ENCODE peak calls at places on chromosomes 2 and 18, in seven cellular contexts. X is NCI-H774; N is fibroblast of the aortic adventitia; J is T-helper 17 cell; I is left colon; O is stimulated activated CD4-positive, alpha-beta T cell treated with anti-CD3 and anti-CD28 coated beads, Interleukin-2, amount 100 ng/mL, for 48 hours; L is esophagus muscularis mucosa. R is an unnamed sample.

GRCh38 chr2:128315829-128316776 is 2.6 kb downstream of the HS6ST1 start:
- DNase-seq in N (peak), I (peak), X (no peak), J (peak), L (peak), O (no peak), R (no peak)

GRCh38 chr18:42141439-42141838 is 186.4 kb downstream of the PIK3C3 start:
- DNase-seq in I (no peak), X (no peak), O (no peak), J (no peak), L (no peak), N (peak), R (no peak)

GRCh38 chr2:162261032-162261945 is 18.0 kb upstream of the FAP start:
- DNase-seq in X (no peak), N (peak), L (no peak), O (no peak), J (no peak), I (peak), R (no peak)

GRCh38 chr2:1824202-1824905 is 80.0 kb upstream of the PXDN start:
- DNase-seq in N (peak), I (peak), L (no peak), O (no peak), J (no peak), X (no peak), R (no peak)

GRCh38 chr2:161122772-161123530 is 37.3 kb upstream of the TANK start:
- DNase-seq in X (no peak), J (no peak), I (peak), N (peak), O (no peak), L (no peak), R (peak)

GRCh38 chr2:24917731-24918325 is 2.2 kb downstream of the ADCY3 start:
- DNase-seq in I (no peak), X (no peak), O (no peak), L (no peak), N (no peak), J (no peak), R (no peak)

GRCh38 chr2:62344472-62344871 is 148.6 kb downstream of the B3GNT2 start:
- DNase-seq in L (no peak), O (no peak), I (no peak), J (no peak), X (no peak), N (no peak), R (no peak)

GRCh38 chr18:62919109-62919838 is 203.9 kb downstream of the PHLPP1 start:
- DNase-seq in J (no peak), X (no peak), O (no peak), L (no peak), I (no peak), N (no peak), R (no peak)

GRCh38 chr2:26463252-26464207 is 14.4 kb downstream of the OTOF start:
- DNase-seq in X (no peak), O (no peak), L (no peak), J (no peak), N (no peak), I (no peak), R (no peak)

GRCh38 chr18:46623541-46623940 is 33.5 kb downstream of the LOXHD1 start:
- DNase-seq in J (no peak), X (no peak), O (peak), N (no peak), I (no peak), L (peak), R (no peak)

GRCh38 chr2:219104107-219105050 is 43.7 kb upstream of the IHH start:
- DNase-seq in X (peak), L (no peak), N (peak), J (no peak), O (no peak), I (no peak), R (peak)

GRCh38 chr2:54076577-54076976 is 38.8 kb upstream of the ACYP2 start:
- DNase-seq in L (no peak), N (no peak), O (no peak), J (no peak), X (no peak), I (no peak), R (no peak)

GRCh38 chr2:158795110-158795924 is at the start of gene DAPL1:
- DNase-seq in L (peak), N (no peak), J (no peak), I (no peak), X (peak), O (no peak), R (no peak)

GRCh38 chr18:2857491-2858063 is 10.8 kb downstream of the EMILIN2 start:
- DNase-seq in J (no peak), I (peak), O (no peak), N (peak), X (no peak), L (peak), R (no peak)

GRCh38 chr2:149169653-149170052 is 131.2 kb downstream of the LYPD6B start:
- DNase-seq in J (no peak), L (no peak), X (no peak), I (peak), O (no peak), N (no peak), R (no peak)